ENCODE peak calls at places on chromosomes 7 and 10, in eight cellular contexts. G is uterus, A is tibial nerve, I is adrenal gland, O is body of pancreas, M is HepG2, V is A549, H is Peyer's patch. L is an unnamed sample.

GRCh38 chr7:27098493-27099223 is 2.9 kb upstream of the HOXA1 start:
- DNase-seq in G (peak), O (no peak), I (peak), A (no peak), V (no peak), H (peak), M (no peak), L (no peak)

GRCh38 chr10:31320598-31321211 is 1.7 kb downstream of the ZEB1 start:
- DNase-seq in I (peak), V (peak), A (peak), O (peak), M (peak), G (peak), H (peak), L (no peak)

GRCh38 chr10:111595173-111595572 is 518.3 kb downstream of the ADRA2A start:
- DNase-seq in V (no peak), A (no peak), M (no peak), O (no peak), H (no peak), G (no peak), I (no peak), L (no peak)

GRCh38 chr7:128409435-128410091 is at the start of gene IMPDH1:
- DNase-seq in O (peak), M (no peak), V (peak), I (peak), H (peak), G (peak), A (peak), L (peak)

GRCh38 chr7:51265066-51265907 is 51.3 kb downstream of the COBL start:
- DNase-seq in H (peak), M (peak), A (no peak), O (peak), G (no peak), V (no peak), I (no peak), L (no peak)

GRCh38 chr10:316390-316789 is 181.1 kb downstream of the ZMYND11 start:
- DNase-seq in V (no peak), M (no peak), O (no peak), H (no peak), A (no peak), I (no peak), G (no peak), L (no peak)

GRCh38 chr10:30359373-30360206 is 10.5 kb upstream of the MTPAP start:
- DNase-seq in I (peak), H (peak), A (no peak), O (peak), M (peak), G (no peak), V (peak), L (no peak)

GRCh38 chr7:91424372-91424771 is 160.1 kb downstream of the FZD1 start:
- DNase-seq in G (no peak), O (no peak), H (no peak), M (peak), A (no peak), I (no peak), V (no peak), L (no peak)

GRCh38 chr10:83677795-83678194 is 461.5 kb upstream of the GHITM start:
- DNase-seq in G (no peak), O (peak), M (no peak), A (no peak), H (no peak), V (no peak), I (no peak), L (no peak)

GRCh38 chr7:35727571-35727970 is 32.6 kb upstream of the HERPUD2 start:
- DNase-seq in O (no peak), G (no peak), I (no peak), M (no peak), A (no peak), H (no peak), V (no peak), L (no peak)

GRCh38 chr10:30883116-30883515 is 148.5 kb downstream of the ZNF438 start:
- DNase-seq in A (no peak), H (no peak), G (no peak), I (no peak), O (no peak), V (no peak), M (no peak), L (no peak)

GRCh38 chr7:108427766-108428165 is 28.5 kb downstream of the NRCAM start:
- DNase-seq in V (no peak), O (no peak), I (no peak), G (no peak), A (no peak), M (no peak), H (no peak), L (no peak)

GRCh38 chr10:63064706-63065105 is 68.4 kb upstream of the NRBF2 start:
- DNase-seq in H (no peak), I (no peak), G (peak), A (no peak), V (no peak), M (no peak), O (no peak), L (no peak)

GRCh38 chr7:128117691-128118090 is 86.5 kb upstream of the LRRC4 start:
- DNase-seq in A (no peak), O (no peak), V (no peak), M (no peak), G (no peak), I (no peak), H (peak), L (no peak)

GRCh38 chr7:39399976-39400375 is 166.2 kb upstream of the YAE1 start:
- DNase-seq in G (no peak), H (no peak), V (no peak), O (no peak), M (no peak), A (no peak), I (no peak), L (no peak)

GRCh38 chr10:28569506-28570159 is 36.7 kb downstream of the WAC start:
- DNase-seq in M (peak), O (no peak), A (no peak), I (no peak), H (no peak), V (no peak), G (no peak), L (no peak)

DNA sequence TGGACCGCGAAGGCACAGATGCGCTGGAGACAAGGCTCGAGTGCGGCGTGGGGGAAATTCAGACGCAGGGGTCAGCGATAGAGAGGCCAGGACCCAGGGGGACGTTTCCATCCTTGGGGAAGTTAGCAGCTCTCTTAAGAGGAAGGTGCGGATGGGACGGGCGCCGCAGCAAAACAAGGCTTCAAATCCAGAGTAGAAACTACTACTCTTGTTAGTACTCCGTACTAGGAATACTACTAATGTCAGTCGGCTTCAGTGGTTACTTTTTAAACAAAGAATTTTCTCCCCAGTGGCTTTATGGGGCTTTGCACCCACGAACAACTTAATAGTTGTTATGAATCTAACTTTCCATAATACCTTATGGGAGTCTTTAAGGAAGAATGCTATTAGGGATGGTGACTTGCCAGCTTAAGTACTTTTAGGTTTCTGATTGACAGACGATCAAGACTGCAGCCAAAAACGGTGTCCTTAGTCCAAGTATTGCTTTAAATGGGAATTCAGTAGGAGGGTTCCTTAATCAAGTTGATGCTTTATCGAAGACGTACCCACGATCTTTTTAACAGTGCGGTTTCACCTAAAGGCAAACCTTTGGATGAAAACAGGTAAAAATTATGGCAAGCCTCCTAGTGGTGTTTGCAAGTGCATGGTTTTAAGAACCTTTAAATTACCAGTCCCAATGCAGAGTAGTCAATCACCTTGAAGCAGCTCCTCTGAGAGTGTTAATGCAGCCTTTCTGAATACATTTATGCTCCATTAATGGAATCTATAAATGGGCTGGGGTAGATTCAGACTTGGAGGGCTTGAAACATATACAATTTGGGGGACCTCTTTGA is 868 bp upstream of the IDE start:
- DNase-seq in G (no peak), M (no peak), H (no peak), A (no peak), I (no peak), V (peak), O (no peak), L (no peak)
- TF ChIP-seq POLR2A in G (no peak), M (no peak), H (no peak), A (no peak), I (no peak), V (no peak), O (no peak), L (no peak)

GRCh38 chr7:4747746-4748145 is 27.7 kb upstream of the AP5Z1 start:
- DNase-seq in M (no peak), H (no peak), V (no peak), O (no peak), I (no peak), G (no peak), A (no peak), L (no peak)

GRCh38 chr7:4745265-4745919 is 30.0 kb upstream of the AP5Z1 start:
- DNase-seq in M (no peak), V (no peak), G (no peak), I (no peak), O (no peak), A (no peak), H (no peak), L (no peak)

GRCh38 chr7:4748267-4748666 is 27.2 kb upstream of the AP5Z1 start:
- DNase-seq in I (no peak), A (no peak), H (no peak), G (no peak), O (no peak), M (no peak), V (no peak), L (no peak)

GRCh38 chr7:4745971-4746919 is 29.2 kb upstream of the AP5Z1 start:
- DNase-seq in V (peak), H (peak), G (no peak), I (no peak), O (peak), M (peak), A (no peak), L (peak)

GRCh38 chr7:4747013-4747412 is 28.4 kb upstream of the AP5Z1 start:
- DNase-seq in A (no peak), V (no peak), I (no peak), M (no peak), G (no peak), H (no peak), O (no peak), L (no peak)
- H3K27ac ChIP-seq in A (peak), V (peak), I (peak), M (no peak), G (peak), H (peak), O (peak), L (peak)

DNA sequence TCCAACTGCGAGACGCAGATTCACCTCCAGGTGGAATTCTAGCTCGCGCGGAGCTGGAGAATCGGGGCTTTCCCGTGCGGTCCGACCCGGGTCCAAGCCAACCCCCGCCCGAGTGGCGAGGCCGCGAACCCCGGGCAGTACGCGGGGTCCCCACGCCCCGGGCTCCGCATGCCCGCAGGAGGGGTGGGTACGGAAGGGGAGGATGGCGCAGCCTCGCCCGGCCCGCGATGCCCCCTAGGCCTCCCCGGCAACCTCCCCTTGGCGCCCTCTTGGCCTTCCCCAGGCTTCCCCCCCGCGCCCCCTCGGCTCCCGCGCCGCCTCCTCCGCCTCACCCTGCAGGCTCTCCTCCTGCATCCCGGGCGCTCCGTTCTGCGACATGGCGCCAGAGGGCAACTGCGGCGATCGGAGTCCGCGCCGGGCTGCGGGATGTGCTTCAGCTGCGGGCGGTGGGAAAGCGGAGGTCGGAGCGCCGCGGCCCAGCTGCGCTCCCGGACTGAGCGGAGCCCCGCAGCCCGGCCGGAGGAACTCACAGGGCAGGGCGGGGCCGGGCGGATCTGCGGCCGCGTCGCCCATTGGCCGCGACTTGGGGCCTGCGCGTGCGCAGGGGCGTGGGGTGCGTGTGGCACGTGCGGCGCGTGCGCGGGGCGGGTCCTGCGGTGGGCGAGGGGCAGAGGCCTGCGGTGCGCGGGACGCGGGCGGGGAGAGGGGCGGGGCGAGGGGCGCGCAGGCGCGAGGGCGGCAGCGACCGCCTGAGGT is at the start of gene BNIP3:
- DNase-seq in G (peak), H (peak), A (peak), O (peak), V (peak), M (peak), I (peak), L (peak)
- TF ChIP-seq POLR2A in G (peak), H (peak), A (peak), O (peak), V (peak), M (peak), I (peak), L (peak)

GRCh38 chr10:14056545-14057332 is 274.0 kb downstream of the FRMD4A start:
- DNase-seq in V (no peak), G (no peak), I (no peak), O (peak), M (no peak), A (no peak), H (no peak), L (no peak)
- H3K27ac ChIP-seq in V (no peak), G (no peak), I (no peak), O (peak), M (no peak), A (no peak), H (peak), L (no peak)

GRCh38 chr7:50227623-50228618 is 76.6 kb upstream of the IKZF1 start:
- DNase-seq in A (no peak), I (no peak), G (no peak), M (no peak), O (no peak), H (peak), V (no peak), L (no peak)

GRCh38 chr7:50229964-50230363 is 74.6 kb upstream of the IKZF1 start:
- DNase-seq in V (no peak), I (no peak), G (no peak), O (no peak), A (no peak), M (no peak), H (no peak), L (no peak)

GRCh38 chr7:50221028-50221427 is 83.5 kb upstream of the IKZF1 start:
- DNase-seq in H (peak), V (no peak), G (no peak), O (no peak), I (no peak), M (no peak), A (no peak), L (no peak)

GRCh38 chr7:50226669-50227068 is 77.8 kb upstream of the IKZF1 start:
- DNase-seq in O (no peak), A (no peak), V (no peak), G (no peak), H (peak), I (no peak), M (no peak), L (no peak)

GRCh38 chr7:50226139-50226538 is 78.4 kb upstream of the IKZF1 start:
- DNase-seq in A (no peak), V (no peak), I (no peak), H (peak), G (no peak), O (no peak), M (no peak), L (no peak)
- TF ChIP-seq POLR2A in A (no peak), V (no peak), I (no peak), H (no peak), G (no peak), O (no peak), M (no peak), L (no peak)

GRCh38 chr10:89091501-89091900 is 100.9 kb downstream of the FAS start:
- DNase-seq in I (no peak), V (no peak), M (no peak), G (no peak), H (no peak), O (no peak), A (no peak), L (no peak)

GRCh38 chr10:89090760-89091455 is 100.3 kb downstream of the FAS start:
- DNase-seq in M (no peak), V (no peak), I (no peak), A (no peak), H (no peak), G (no peak), O (no peak), L (no peak)

GRCh38 chr10:89088901-89089300 is 98.3 kb downstream of the FAS start:
- DNase-seq in G (no peak), V (no peak), I (no peak), M (no peak), O (no peak), H (no peak), A (no peak), L (no peak)

GRCh38 chr10:89085153-89085552 is 94.6 kb downstream of the FAS start:
- DNase-seq in A (no peak), M (no peak), V (no peak), I (no peak), O (no peak), G (no peak), H (no peak), L (no peak)

GRCh38 chr10:89086801-89087513 is 96.4 kb downstream of the FAS start:
- DNase-seq in G (peak), A (peak), V (no peak), O (peak), H (peak), M (no peak), I (peak), L (no peak)
- H3K27ac ChIP-seq in G (peak), A (peak), V (no peak), O (peak), H (peak), M (no peak), I (no peak), L (no peak)

GRCh38 chr7:45984386-45985295 is 63.6 kb upstream of the IGFBP3 start:
- DNase-seq in O (peak), V (no peak), A (no peak), I (no peak), M (peak), G (no peak), H (no peak), L (no peak)
- TF ChIP-seq POLR2A in O (no peak), V (no peak), A (no peak), I (no peak), M (no peak), G (no peak), H (no peak), L (no peak)

DNA sequence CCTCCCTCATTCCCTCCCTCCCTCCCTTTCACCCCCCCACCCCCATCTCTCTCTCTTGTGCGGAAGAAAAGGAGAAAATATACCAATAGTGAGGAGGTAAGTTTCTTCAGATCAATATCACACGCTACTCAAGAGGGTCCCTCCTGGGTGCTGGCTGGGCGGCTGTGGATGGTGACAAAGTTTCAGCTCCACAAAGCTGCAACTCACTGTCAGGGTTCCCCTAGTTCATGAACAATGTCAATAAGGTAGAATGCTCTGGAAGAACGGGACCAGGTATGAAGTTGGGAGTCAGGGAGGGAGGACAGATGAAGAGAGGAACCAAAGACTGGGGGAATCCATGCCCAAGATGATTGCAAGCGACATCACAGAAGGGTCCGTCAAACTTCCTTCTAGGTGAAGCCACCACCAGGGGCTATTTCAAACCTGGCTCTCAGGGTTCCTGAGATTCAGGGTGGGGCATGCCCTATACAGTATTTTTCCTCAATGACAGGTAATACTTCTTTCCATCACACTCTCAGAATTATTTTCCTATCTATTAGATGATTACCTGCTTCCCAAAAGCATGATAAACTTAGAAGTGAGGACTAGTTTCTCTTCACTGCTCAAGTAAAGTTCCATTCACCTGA is 1.4 kb upstream of the PDE1C start:
- DNase-seq in M (no peak), H (no peak), V (no peak), I (no peak), A (no peak), O (no peak), G (no peak), L (no peak)
- H3K27ac ChIP-seq in M (no peak), H (peak), V (peak), I (no peak), A (no peak), O (no peak), G (no peak), L (no peak)

GRCh38 chr7:4774804-4775280 is 581 bp upstream of the AP5Z1 start:
- DNase-seq in H (peak), M (peak), G (no peak), O (peak), V (peak), A (no peak), I (no peak), L (no peak)

GRCh38 chr7:4774007-4774406 is 1.4 kb upstream of the AP5Z1 start:
- DNase-seq in I (no peak), H (no peak), V (no peak), A (no peak), G (no peak), O (no peak), M (no peak), L (no peak)

GRCh38 chr7:4776160-4776623 is 769 bp downstream of the AP5Z1 start:
- DNase-seq in M (no peak), O (no peak), H (no peak), A (no peak), G (no peak), V (no peak), I (no peak), L (no peak)

GRCh38 chr7:4772306-4772705 is 3.1 kb upstream of the AP5Z1 start:
- DNase-seq in V (no peak), O (no peak), H (no peak), A (no peak), I (no peak), M (no peak), G (no peak), L (no peak)

GRCh38 chr7:4775281-4776159 is at the start of gene AP5Z1:
- DNase-seq in M (peak), A (peak), O (peak), I (peak), H (peak), V (peak), G (peak), L (peak)
- TF ChIP-seq POLR2A in M (peak), A (peak), O (peak), I (peak), H (peak), V (peak), G (peak), L (peak)

DNA sequence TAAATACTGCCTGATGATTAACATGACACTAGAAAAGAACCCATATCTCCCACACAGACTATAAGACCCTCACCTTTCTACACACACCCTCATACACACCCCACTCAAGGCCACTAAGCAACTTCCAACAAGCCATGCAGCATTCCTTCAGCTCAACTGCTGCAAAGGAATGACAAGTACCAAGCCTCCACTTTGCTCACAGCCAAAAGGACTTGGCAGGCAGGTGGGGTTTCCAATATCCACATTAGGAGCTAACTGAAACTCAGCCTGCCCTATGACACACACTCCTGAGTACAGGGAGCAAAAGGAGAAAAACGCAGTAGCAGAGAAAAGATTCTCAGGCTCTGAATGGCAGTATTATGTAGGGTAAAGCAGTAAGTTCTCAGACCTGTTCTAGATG is 13.4 kb downstream of the USP54 start:
- DNase-seq in V (no peak), M (no peak), H (no peak), O (peak), G (peak), A (peak), I (peak), L (peak)
- H3K27ac ChIP-seq in V (no peak), M (no peak), H (peak), O (peak), G (peak), A (peak), I (no peak), L (peak)

L was measured in prostate gland.